ENCODE peak calls at places on chromosome 15, in eight cellular contexts. Q is PC-3, J is stomach, X is left ventricle myocardium inferior, H is psoas muscle, D is bronchial epithelial cell, L is astrocyte, R is astrocyte of the spinal cord. K is an unnamed sample.

GRCh38 chr15:25136119-25136518 is 181.3 kb downstream of the SNRPN start:
- DNase-seq in Q (no peak), J (no peak), X (no peak), H (no peak), D (no peak), L (no peak), R (no peak), K (no peak)

GRCh38 chr15:75032391-75032790 is 9.0 kb downstream of the PPCDC start:
- DNase-seq in Q (no peak), J (no peak), X (no peak), H (no peak), D (no peak), L (no peak), R (no peak), K (no peak)

GRCh38 chr15:48592929-48593328 is 52.6 kb downstream of the FBN1 start:
- DNase-seq in Q (no peak), J (no peak), X (no peak), H (no peak), D (no peak), L (peak; percentile 63), R (no peak), K (no peak)

GRCh38 chr15:29208352-29208751 is 61.3 kb downstream of the NSMCE3 start:
- DNase-seq in Q (peak; percentile 57), J (no peak), X (no peak), H (no peak), D (peak; percentile 10), L (no peak), R (no peak), K (no peak)

GRCh38 chr15:50996641-50997040 is 88.2 kb downstream of the AP4E1 start:
- DNase-seq in Q (peak; percentile 52), J (no peak), X (no peak), H (no peak), D (peak; percentile 84), L (peak; percentile 62), R (peak; percentile 71), K (no peak)

GRCh38 chr15:42691308-42691707 is 45.6 kb downstream of the CDAN1 start:
- DNase-seq in Q (no peak), J (no peak), X (no peak), H (no peak), D (no peak), L (no peak), R (no peak), K (no peak)

GRCh38 chr15:31268108-31268501 is 58.5 kb upstream of the KLF13 start:
- DNase-seq in Q (no peak), J (peak; percentile 33), X (peak; percentile 5), H (no peak), D (no peak), L (no peak), R (no peak), K (no peak)

GRCh38 chr15:31486906-31487695 is 160.5 kb downstream of the KLF13 start:
- DNase-seq in Q (no peak), J (peak; percentile 24), X (no peak), H (no peak), D (no peak), L (no peak), R (no peak), K (no peak)

GRCh38 chr15:38129531-38130199 is 123.0 kb upstream of the SPRED1 start:
- DNase-seq in Q (peak; percentile 99), J (peak; percentile 43), X (peak; percentile 53), H (peak; percentile 68), D (peak; percentile 91), L (peak; percentile 100), R (peak; percentile 99), K (peak; percentile 91)

GRCh38 chr15:101250931-101251829 is 668 bp downstream of the CHSY1 start:
- DNase-seq in Q (peak; percentile 41), J (peak; percentile 45), X (no peak), H (peak; percentile 47), D (no peak), L (no peak), R (no peak), K (no peak)

GRCh38 chr15:97652041-97652440 is 308.5 kb upstream of the ARRDC4 start:
- DNase-seq in Q (no peak), J (no peak), X (no peak), H (no peak), D (no peak), L (no peak), R (no peak), K (no peak)

GRCh38 chr15:51758645-51759044 is 7.2 kb downstream of the TMOD2 start:
- DNase-seq in Q (no peak), J (peak; percentile 29), X (peak; percentile 71), H (peak; percentile 37), D (no peak), L (peak; percentile 49), R (peak; percentile 34), K (peak; percentile 87)

GRCh38 chr15:33029247-33029646 is 165.3 kb downstream of the FMN1 start:
- DNase-seq in Q (no peak), J (no peak), X (no peak), H (no peak), D (no peak), L (no peak), R (no peak), K (no peak)

DNA sequence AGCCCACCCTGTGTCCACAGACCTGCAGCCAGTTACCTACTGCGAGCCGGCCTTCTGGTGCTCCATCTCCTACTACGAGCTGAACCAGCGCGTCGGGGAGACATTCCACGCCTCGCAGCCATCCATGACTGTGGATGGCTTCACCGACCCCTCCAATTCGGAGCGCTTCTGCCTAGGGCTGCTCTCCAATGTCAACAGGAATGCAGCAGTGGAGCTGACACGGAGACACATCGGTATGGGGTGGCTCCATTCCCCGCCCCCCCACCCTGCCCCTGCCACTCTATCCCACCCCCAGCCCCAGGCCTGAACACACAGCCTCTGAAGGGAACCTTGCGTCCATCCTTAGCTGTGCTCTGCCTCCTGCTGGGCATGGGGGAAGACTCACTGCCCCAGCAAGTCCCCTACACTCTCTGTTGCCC is 73.2 kb downstream of the AAGAB start:
- DNase-seq in Q (no peak), J (no peak), X (no peak), H (no peak), D (no peak), L (no peak), R (no peak), K (no peak)
- TF ChIP-seq CTCF in Q (no peak), J (no peak), X (peak; percentile 12), H (no peak), D (no peak), L (no peak), R (no peak), K (no peak)

GRCh38 chr15:40252438-40253178 is 13.7 kb downstream of the PAK6 start:
- DNase-seq in Q (peak; percentile 72), J (peak; percentile 70), X (peak; percentile 40), H (peak; percentile 31), D (peak; percentile 33), L (no peak), R (no peak), K (no peak)
- TF ChIP-seq CTCF in Q (peak; percentile 21), J (no peak), X (no peak), H (no peak), D (no peak), L (no peak), R (no peak), K (no peak)

GRCh38 chr15:39801641-39802309 is 19.1 kb upstream of the FSIP1 start:
- DNase-seq in Q (peak; percentile 65), J (peak; percentile 50), X (no peak), H (no peak), D (peak; percentile 25), L (no peak), R (no peak), K (no peak)
- TF ChIP-seq CTCF in Q (peak; percentile 74), J (peak; percentile 40), X (peak; percentile 28), H (peak; percentile 17), D (peak; percentile 75), L (peak; percentile 40), R (peak; percentile 42), K (no peak)

DNA sequence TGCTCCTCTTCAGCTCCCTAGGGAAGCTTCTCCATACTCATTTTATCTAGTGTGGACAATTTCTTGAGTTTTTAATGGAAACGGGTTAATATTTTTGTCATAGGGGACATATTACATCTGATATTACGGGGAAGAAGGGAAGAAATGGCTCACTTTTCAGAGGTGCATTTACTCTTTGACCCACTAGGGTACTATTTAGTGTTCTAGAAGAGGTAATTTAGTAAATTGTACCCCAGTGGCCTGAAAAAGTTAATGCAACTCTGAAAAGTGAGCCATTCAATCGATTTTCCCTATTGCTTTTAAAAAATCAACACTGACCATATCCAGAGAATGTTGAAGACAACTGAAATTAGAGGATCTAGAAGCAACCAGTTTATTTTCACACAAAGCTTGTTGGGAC is 71.2 kb downstream of the MAP2K5 start:
- DNase-seq in Q (peak; percentile 7), J (no peak), X (no peak), H (no peak), D (no peak), L (no peak), R (no peak), K (no peak)
- TF ChIP-seq CTCF in Q (peak; percentile 27), J (no peak), X (no peak), H (no peak), D (no peak), L (peak; percentile 14), R (no peak), K (no peak)

DNA sequence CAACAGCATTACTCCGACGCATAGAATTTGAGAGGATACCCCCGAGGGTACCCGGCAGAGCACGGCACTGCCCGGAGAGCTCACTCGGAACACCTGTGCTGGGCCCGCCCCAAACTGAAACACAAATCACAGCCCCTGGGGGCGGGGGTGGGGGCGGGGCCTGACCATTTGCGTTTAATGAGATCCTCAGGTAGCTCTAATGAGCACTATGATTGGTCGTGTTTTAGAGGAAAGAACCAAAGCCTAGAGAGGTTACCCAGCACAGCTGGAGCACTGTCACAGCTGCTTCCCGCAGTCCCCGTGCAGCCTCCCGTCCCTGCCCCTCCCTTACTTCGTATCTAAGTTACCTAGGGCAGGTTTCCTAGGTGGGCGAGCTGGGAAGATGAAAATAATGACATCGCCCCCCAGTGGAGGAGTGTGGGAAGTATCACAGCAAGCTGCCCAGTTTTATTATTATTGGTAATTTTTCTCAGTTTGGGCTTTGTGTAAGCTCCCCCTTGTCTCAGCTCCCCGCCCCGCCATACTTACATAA is 187.1 kb downstream of the PDE8A start:
- DNase-seq in Q (peak; percentile 77), J (peak; percentile 82), X (no peak), H (no peak), D (peak; percentile 60), L (no peak), R (peak; percentile 14), K (no peak)
- TF ChIP-seq CTCF in Q (peak; percentile 73), J (no peak), X (peak; percentile 52), H (peak; percentile 28), D (peak; percentile 64), L (peak; percentile 39), R (peak; percentile 60), K (no peak)

GRCh38 chr15:41558400-41559238 is at the start of gene TYRO3:
- DNase-seq in Q (peak; percentile 51), J (peak; percentile 65), X (peak; percentile 64), H (peak; percentile 75), D (no peak), L (no peak), R (peak; percentile 25), K (peak; percentile 50)
- TF ChIP-seq CTCF in Q (no peak), J (no peak), X (no peak), H (peak; percentile 11), D (no peak), L (no peak), R (no peak), K (no peak)